ENCODE peak calls at places on chromosomes 2 and 18, in seven cellular contexts. F is left lung; A is EL; K is MM.1S; L is activated T-cell treated with anti-CD3 and anti-CD28 coated beads, Interleukin-2, amount 50 U/mL, for 1 hour; O is NCI-H2107; S is choroid plexus epithelial cell. Q is an unnamed sample.

GRCh38 chr2:68124321-68124720 is 33.4 kb upstream of the PNO1 start:
- DNase-seq in F (no peak), A (no peak), K (no peak), L (no peak), O (no peak), S (peak), Q (no peak)

GRCh38 chr18:42141439-42141838 is 186.4 kb downstream of the PIK3C3 start:
- DNase-seq in F (no peak), A (peak), K (no peak), L (no peak), O (no peak), S (peak), Q (peak)

GRCh38 chr2:19855528-19856431 is 46.0 kb downstream of the TTC32 start:
- DNase-seq in F (no peak), A (no peak), K (no peak), L (no peak), O (no peak), S (no peak), Q (no peak)

GRCh38 chr18:26367425-26367824 is 141.2 kb downstream of the TAF4B start:
- DNase-seq in F (no peak), A (no peak), K (no peak), L (no peak), O (no peak), S (no peak), Q (no peak)

GRCh38 chr2:85057236-85057635 is 76.0 kb upstream of the TCF7L1 start:
- DNase-seq in F (no peak), A (peak), K (no peak), L (no peak), O (no peak), S (no peak), Q (no peak)

GRCh38 chr18:49227456-49227855 is 233.0 kb downstream of the DYM start:
- DNase-seq in F (no peak), A (no peak), K (no peak), L (no peak), O (no peak), S (no peak), Q (no peak)

GRCh38 chr2:102143450-102143985 is 972 bp downstream of the IL1R1 start:
- DNase-seq in F (no peak), A (no peak), K (no peak), L (no peak), O (no peak), S (peak), Q (no peak)

GRCh38 chr2:231615058-231615671 is 22.5 kb downstream of the TEX44 start:
- DNase-seq in F (peak), A (no peak), K (no peak), L (peak), O (no peak), S (peak), Q (no peak)

GRCh38 chr2:199449455-199449854 is 8.3 kb downstream of the SATB2 start:
- DNase-seq in F (no peak), A (peak), K (no peak), L (no peak), O (no peak), S (no peak), Q (no peak)

GRCh38 chr2:160491922-160492371 is 1.7 kb downstream of the RBMS1 start:
- DNase-seq in F (no peak), A (peak), K (peak), L (no peak), O (no peak), S (peak), Q (no peak)

GRCh38 chr2:1749489-1749748 is 5.1 kb upstream of the PXDN start:
- DNase-seq in F (no peak), A (no peak), K (no peak), L (no peak), O (no peak), S (no peak), Q (no peak)

GRCh38 chr2:113376935-113377445 is 60.5 kb upstream of the ZNG1B start:
- DNase-seq in F (no peak), A (no peak), K (peak), L (no peak), O (no peak), S (no peak), Q (no peak)

GRCh38 chr2:231932985-231933915 is 7.1 kb upstream of the NPPC start:
- DNase-seq in F (no peak), A (no peak), K (no peak), L (no peak), O (no peak), S (peak), Q (no peak)

GRCh38 chr2:232886632-232887031 is 16.6 kb downstream of the SNORC start:
- DNase-seq in F (peak), A (no peak), K (no peak), L (peak), O (no peak), S (no peak), Q (no peak)

GRCh38 chr18:35502062-35502461 is 4.3 kb upstream of the INO80C start:
- DNase-seq in F (no peak), A (no peak), K (no peak), L (no peak), O (no peak), S (no peak), Q (no peak)

GRCh38 chr2:24080721-24081120 is 3.9 kb downstream of the TP53I3 start:
- DNase-seq in F (no peak), A (no peak), K (no peak), L (no peak), O (no peak), S (no peak), Q (no peak)

GRCh38 chr18:5059540-5060032 is 137.5 kb downstream of the AKAIN1 start:
- DNase-seq in F (no peak), A (no peak), K (no peak), L (no peak), O (no peak), S (no peak), Q (no peak)

GRCh38 chr2:37869756-37870155 is 55.3 kb upstream of the RMDN2 start:
- DNase-seq in F (no peak), A (peak), K (no peak), L (no peak), O (no peak), S (no peak), Q (no peak)

GRCh38 chr18:79944126-79944731 is 7.2 kb downstream of the SLC66A2 start:
- DNase-seq in F (no peak), A (no peak), K (no peak), L (no peak), O (no peak), S (peak), Q (no peak)

GRCh38 chr2:98771771-98772521 is 41.0 kb upstream of the MGAT4A start:
- DNase-seq in F (no peak), A (no peak), K (peak), L (peak), O (no peak), S (peak), Q (no peak)

GRCh38 chr2:112257575-112257974 is 2.7 kb upstream of the ZC3H8 start:
- DNase-seq in F (no peak), A (peak), K (no peak), L (no peak), O (no peak), S (peak), Q (no peak)

GRCh38 chr18:55406374-55407045 is 181.5 kb downstream of the TCF4 start:
- DNase-seq in F (no peak), A (no peak), K (no peak), L (no peak), O (no peak), S (no peak), Q (no peak)

GRCh38 chr18:68428026-68428425 is 286.9 kb downstream of the TMX3 start:
- DNase-seq in F (no peak), A (peak), K (no peak), L (no peak), O (no peak), S (peak), Q (peak)

GRCh38 chr2:234795272-234795920 is 156.4 kb upstream of the SH3BP4 start:
- DNase-seq in F (no peak), A (no peak), K (no peak), L (no peak), O (no peak), S (peak), Q (no peak)

GRCh38 chr18:56315363-56315762 is 323.0 kb downstream of the TXNL1 start:
- DNase-seq in F (no peak), A (peak), K (no peak), L (no peak), O (no peak), S (peak), Q (no peak)

GRCh38 chr2:46519265-46519664 is 39.9 kb downstream of the TMEM247 start:
- DNase-seq in F (no peak), A (no peak), K (no peak), L (no peak), O (no peak), S (no peak), Q (no peak)

GRCh38 chr2:207836526-207837133 is 66.9 kb upstream of the FZD5 start:
- DNase-seq in F (no peak), A (no peak), K (no peak), L (no peak), O (no peak), S (peak), Q (peak)

GRCh38 chr2:137525644-137526190 is 438.6 kb upstream of the HNMT start:
- DNase-seq in F (no peak), A (no peak), K (no peak), L (no peak), O (no peak), S (no peak), Q (no peak)

GRCh38 chr2:47072018-47072691 is 83.0 kb downstream of the STPG4 start:
- DNase-seq in F (peak), A (peak), K (no peak), L (no peak), O (no peak), S (no peak), Q (peak)

GRCh38 chr18:58208207-58208944 is 164.3 kb downstream of the NEDD4L start:
- DNase-seq in F (no peak), A (no peak), K (no peak), L (no peak), O (no peak), S (no peak), Q (no peak)

GRCh38 chr2:129754831-129755230 is 224.6 kb upstream of the RAB6C start:
- DNase-seq in F (no peak), A (no peak), K (no peak), L (no peak), O (no peak), S (no peak), Q (no peak)

GRCh38 chr2:241228081-241228859 is 39.8 kb downstream of the ANO7 start:
- DNase-seq in F (peak), A (no peak), K (no peak), L (no peak), O (no peak), S (no peak), Q (no peak)

GRCh38 chr2:227163998-227164744 is at the start of the genes COL4A3 and COL4A4:
- DNase-seq in F (peak), A (peak), K (peak), L (no peak), O (no peak), S (no peak), Q (no peak)

GRCh38 chr2:168215813-168216212 is 31.6 kb downstream of the STK39 start:
- DNase-seq in F (no peak), A (peak), K (no peak), L (no peak), O (no peak), S (peak), Q (no peak)

GRCh38 chr18:58491773-58492752 is 136.8 kb downstream of the ALPK2 start:
- DNase-seq in F (no peak), A (no peak), K (no peak), L (no peak), O (no peak), S (no peak), Q (no peak)

GRCh38 chr2:18999198-18999597 is 359.2 kb downstream of the OSR1 start:
- DNase-seq in F (no peak), A (no peak), K (no peak), L (no peak), O (no peak), S (no peak), Q (no peak)

GRCh38 chr18:49768051-49768391 is 45.3 kb downstream of the ACAA2 start:
- DNase-seq in F (no peak), A (peak), K (peak), L (no peak), O (no peak), S (peak), Q (no peak)

GRCh38 chr18:45399643-45400042 is 215.6 kb upstream of the SLC14A2 start:
- DNase-seq in F (no peak), A (no peak), K (no peak), L (no peak), O (no peak), S (no peak), Q (no peak)

GRCh38 chr2:8856176-8856575 is 18.8 kb upstream of the KIDINS220 start:
- DNase-seq in F (no peak), A (no peak), K (no peak), L (no peak), O (no peak), S (no peak), Q (no peak)

Q was measured in BE2C.